ENCODE peak calls at places on chromosomes 3 and 15, in six cellular contexts. Z, I, W, M, G and L are unnamed samples.

GRCh38 chr3:13854492-13854891 is 25.4 kb downstream of the WNT7A start:
- DNase-seq in Z (no peak), I (no peak), W (peak), M (no peak), G (no peak), L (no peak)

GRCh38 chr15:69758291-69758771 is 305.7 kb downstream of the RPLP1 start:
- DNase-seq in Z (no peak), I (peak), W (no peak), M (no peak), G (no peak), L (no peak)

GRCh38 chr3:189186093-189186492 is 14.3 kb downstream of the TPRG1 start:
- DNase-seq in Z (peak), I (peak), W (no peak), M (no peak), G (peak), L (no peak)

GRCh38 chr15:27866505-27867165 is 232.5 kb downstream of the OCA2 start:
- DNase-seq in Z (no peak), I (no peak), W (no peak), M (no peak), G (no peak), L (no peak)

GRCh38 chr3:183586477-183586876 is 31.0 kb upstream of the KLHL6 start:
- DNase-seq in Z (no peak), I (no peak), W (no peak), M (no peak), G (no peak), L (no peak)

GRCh38 chr3:30752961-30753360 is 141.5 kb downstream of the GADL1 start:
- DNase-seq in Z (no peak), I (peak), W (no peak), M (no peak), G (no peak), L (no peak)

GRCh38 chr3:14434105-14434504 is 31.7 kb downstream of the SLC6A6 start:
- DNase-seq in Z (peak), I (no peak), W (peak), M (no peak), G (peak), L (no peak)

GRCh38 chr3:18153571-18154173 is 271.5 kb downstream of the SATB1 start:
- DNase-seq in Z (no peak), I (peak), W (no peak), M (no peak), G (no peak), L (peak)

GRCh38 chr3:84904819-84905555 is 53.8 kb upstream of the CADM2 start:
- DNase-seq in Z (no peak), I (no peak), W (no peak), M (no peak), G (no peak), L (no peak)

GRCh38 chr3:27089641-27090040 is 279.5 kb downstream of the NEK10 start:
- DNase-seq in Z (no peak), I (no peak), W (no peak), M (no peak), G (no peak), L (no peak)

GRCh38 chr3:114406922-114407321 is 113.1 kb downstream of the TIGIT start:
- DNase-seq in Z (no peak), I (no peak), W (no peak), M (no peak), G (no peak), L (no peak)

DNA sequence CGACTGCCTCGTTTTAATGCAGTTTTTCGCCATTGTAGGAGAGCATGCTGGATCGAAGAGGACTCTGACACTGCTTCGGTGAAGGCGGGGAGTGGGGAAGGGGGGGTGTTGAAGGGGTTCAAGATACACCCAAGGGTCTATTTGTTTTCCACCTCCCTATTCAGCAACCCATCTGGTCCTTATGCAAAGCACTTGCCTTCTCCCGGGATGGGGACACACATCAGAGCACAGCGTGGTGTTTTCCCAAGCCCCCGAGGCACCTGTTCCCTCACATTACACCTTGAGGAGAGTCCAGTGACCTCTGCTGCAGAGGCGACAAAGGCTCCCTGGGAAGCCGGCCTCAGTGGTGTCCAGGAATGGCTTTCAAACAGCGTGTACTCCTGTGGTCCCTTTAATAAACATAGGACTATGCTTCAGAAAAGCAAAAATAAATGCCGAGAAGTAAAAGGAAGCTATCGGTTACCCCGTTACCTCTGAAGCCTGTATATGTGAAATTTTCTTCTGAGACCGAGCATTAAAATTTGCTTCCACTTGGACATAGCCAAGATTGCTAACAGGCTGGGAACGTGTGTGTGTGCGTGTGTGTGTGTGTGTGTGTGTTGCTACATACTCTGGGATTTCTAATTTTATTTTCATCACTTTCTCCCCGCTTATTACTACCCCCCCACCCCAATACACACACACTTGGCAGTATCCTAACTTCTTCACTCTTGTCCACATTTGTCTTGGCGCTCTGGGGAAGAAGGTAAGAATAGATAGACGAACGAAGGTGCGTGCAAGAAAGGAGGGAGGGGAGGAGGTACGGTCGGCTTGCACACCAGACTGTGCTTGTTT is 53.2 kb downstream of the CCDC54 start:
- DNase-seq in Z (peak), I (peak), W (no peak), M (no peak), G (no peak), L (no peak)
- TF ChIP-seq CTCF in Z (no peak), I (no peak), W (no peak), M (no peak), G (no peak), L (no peak)

DNA sequence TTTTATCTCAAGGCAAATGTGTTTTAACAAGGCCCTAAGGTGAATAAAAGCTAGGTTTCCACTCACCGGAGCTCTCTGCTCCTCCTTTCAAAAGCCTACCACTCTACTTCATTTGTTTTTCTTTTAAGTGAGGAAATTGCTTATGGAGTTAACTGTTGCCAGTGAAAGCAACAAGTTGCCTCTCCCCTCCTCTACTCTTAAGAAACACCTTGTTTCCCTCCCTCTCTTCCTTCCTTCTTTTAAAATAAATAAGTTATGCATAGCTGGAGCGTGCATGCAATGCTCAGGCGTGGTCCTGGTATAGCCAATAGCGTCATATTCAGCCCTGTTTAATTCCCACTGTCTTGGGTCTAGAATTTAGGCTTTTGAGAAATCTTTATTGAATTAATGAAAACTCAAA is 101.1 kb upstream of the IGF1R start:
- DNase-seq in Z (no peak), I (no peak), W (no peak), M (no peak), G (no peak), L (no peak)
- H3K4me3 ChIP-seq in Z (no peak), I (no peak), W (peak), M (no peak), G (peak), L (no peak)

GRCh38 chr15:31265090-31265870 is 61.4 kb upstream of the KLF13 start:
- DNase-seq in Z (no peak), I (no peak), W (no peak), M (no peak), G (no peak), L (no peak)

GRCh38 chr15:31267161-31268107 is 59.2 kb upstream of the KLF13 start:
- DNase-seq in Z (no peak), I (no peak), W (no peak), M (no peak), G (no peak), L (no peak)

GRCh38 chr15:31264534-31265089 is 62.0 kb upstream of the KLF13 start:
- DNase-seq in Z (no peak), I (no peak), W (no peak), M (no peak), G (no peak), L (no peak)

GRCh38 chr15:31266712-31267111 is 59.9 kb upstream of the KLF13 start:
- DNase-seq in Z (peak), I (no peak), W (no peak), M (no peak), G (no peak), L (no peak)

GRCh38 chr15:31265871-31266711 is 60.5 kb upstream of the KLF13 start:
- DNase-seq in Z (no peak), I (no peak), W (peak), M (no peak), G (peak), L (no peak)
- TF ChIP-seq CTCF in Z (no peak), I (no peak), W (no peak), M (no peak), G (no peak), L (no peak)

GRCh38 chr15:74788716-74789151 is 6.9 kb downstream of the CSK start:
- DNase-seq in Z (no peak), I (no peak), W (no peak), M (no peak), G (no peak), L (no peak)
- H3K4me3 ChIP-seq in Z (no peak), I (no peak), W (peak), M (no peak), G (peak), L (no peak)

GRCh38 chr3:52014613-52015012 is 18.9 kb upstream of the RPL29 start:
- DNase-seq in Z (no peak), I (no peak), W (no peak), M (peak), G (no peak), L (no peak)
- TF ChIP-seq CTCF in Z (no peak), I (peak), W (peak), M (peak), G (no peak), L (peak)